ENCODE peak calls at places on chromosomes 11 and 22, in ten cellular contexts. One of them, this sample, is unnamed.

GRCh38 chr22:19707347-19708322 is 6.7 kb upstream of the SEPTIN5 start:
- DNase-seq in type B pancreatic cell: no peak
- DNase-seq in fibroblast of lung: no peak
- DNase-seq in osteocyte: no peak
- DNase-seq in chondrocyte: peak; percentile 79
- DNase-seq in astrocyte: no peak
- DNase-seq in RWPE1: no peak
- DNase-seq in mucosa of descending colon: no peak
- DNase-seq in A549: no peak
- DNase-seq in lower leg skin: peak; percentile 84
- DNase-seq in this sample: peak; percentile 64

GRCh38 chr11:59901306-59901705 is 22.7 kb downstream of the OOSP3 start:
- DNase-seq in fibroblast of lung: peak; percentile 37
- DNase-seq in RWPE1: peak; percentile 64
- DNase-seq in astrocyte: peak; percentile 22
- DNase-seq in osteocyte: no peak
- DNase-seq in mucosa of descending colon: no peak
- DNase-seq in A549: no peak
- DNase-seq in chondrocyte: no peak
- DNase-seq in lower leg skin: no peak
- DNase-seq in type B pancreatic cell: no peak
- DNase-seq in this sample: no peak

GRCh38 chr11:113465786-113466185 is 9.4 kb downstream of the DRD2 start:
- DNase-seq in A549: no peak
- DNase-seq in chondrocyte: no peak
- DNase-seq in astrocyte: no peak
- DNase-seq in type B pancreatic cell: no peak
- DNase-seq in fibroblast of lung: no peak
- DNase-seq in mucosa of descending colon: no peak
- DNase-seq in lower leg skin: no peak
- DNase-seq in osteocyte: no peak
- DNase-seq in RWPE1: peak; percentile 72
- DNase-seq in this sample: no peak

GRCh38 chr11:109789911-109790310 is 303.3 kb upstream of the ZC3H12C start:
- DNase-seq in lower leg skin: no peak
- DNase-seq in fibroblast of lung: peak; percentile 79
- DNase-seq in chondrocyte: no peak
- DNase-seq in A549: no peak
- DNase-seq in osteocyte: no peak
- DNase-seq in astrocyte: peak; percentile 70
- DNase-seq in mucosa of descending colon: no peak
- DNase-seq in RWPE1: no peak
- DNase-seq in type B pancreatic cell: no peak
- DNase-seq in this sample: no peak

GRCh38 chr22:46040471-46041465 is 63.8 kb upstream of the WNT7B start:
- DNase-seq in osteocyte: no peak
- DNase-seq in A549: no peak
- DNase-seq in astrocyte: no peak
- DNase-seq in lower leg skin: peak; percentile 81
- DNase-seq in type B pancreatic cell: no peak
- DNase-seq in RWPE1: no peak
- DNase-seq in fibroblast of lung: no peak
- DNase-seq in chondrocyte: peak; percentile 67
- DNase-seq in mucosa of descending colon: no peak
- DNase-seq in this sample: peak; percentile 69

GRCh38 chr11:119942583-119943338 is 195.2 kb downstream of the TRIM29 start:
- DNase-seq in A549: no peak
- DNase-seq in fibroblast of lung: no peak
- DNase-seq in osteocyte: no peak
- DNase-seq in lower leg skin: peak; percentile 40
- DNase-seq in mucosa of descending colon: no peak
- DNase-seq in chondrocyte: no peak
- DNase-seq in RWPE1: no peak
- DNase-seq in type B pancreatic cell: no peak
- DNase-seq in astrocyte: no peak
- DNase-seq in this sample: no peak

GRCh38 chr11:44388828-44389645 is 79.1 kb upstream of the ALX4 start:
- DNase-seq in chondrocyte: no peak
- DNase-seq in RWPE1: no peak
- DNase-seq in type B pancreatic cell: no peak
- DNase-seq in fibroblast of lung: no peak
- DNase-seq in mucosa of descending colon: no peak
- DNase-seq in osteocyte: no peak
- DNase-seq in astrocyte: no peak
- DNase-seq in lower leg skin: peak; percentile 50
- DNase-seq in A549: no peak
- DNase-seq in this sample: no peak

GRCh38 chr11:121547574-121547973 is 94.8 kb upstream of the SORL1-AS1 start:
- DNase-seq in A549: no peak
- DNase-seq in osteocyte: peak; percentile 25
- DNase-seq in fibroblast of lung: no peak
- DNase-seq in mucosa of descending colon: no peak
- DNase-seq in lower leg skin: no peak
- DNase-seq in type B pancreatic cell: no peak
- DNase-seq in astrocyte: no peak
- DNase-seq in chondrocyte: no peak
- DNase-seq in RWPE1: no peak
- DNase-seq in this sample: no peak

GRCh38 chr11:2575611-2576051 is 124.2 kb downstream of the KCNQ1OT1 start:
- DNase-seq in A549: no peak
- DNase-seq in astrocyte: no peak
- DNase-seq in osteocyte: no peak
- DNase-seq in lower leg skin: peak; percentile 72
- DNase-seq in mucosa of descending colon: peak; percentile 58
- DNase-seq in chondrocyte: peak; percentile 78
- DNase-seq in fibroblast of lung: no peak
- DNase-seq in RWPE1: no peak
- DNase-seq in type B pancreatic cell: peak; percentile 60
- DNase-seq in this sample: peak; percentile 36

GRCh38 chr11:125625225-125625593 is 246 bp downstream of the CHEK1 start:
- DNase-seq in A549: no peak
- DNase-seq in RWPE1: no peak
- DNase-seq in lower leg skin: no peak
- DNase-seq in chondrocyte: no peak
- DNase-seq in fibroblast of lung: no peak
- DNase-seq in mucosa of descending colon: no peak
- DNase-seq in osteocyte: no peak
- DNase-seq in astrocyte: no peak
- DNase-seq in type B pancreatic cell: no peak
- DNase-seq in this sample: no peak

GRCh38 chr11:17396598-17397310 is 8.3 kb upstream of the KCNJ11 start:
- DNase-seq in A549: no peak
- DNase-seq in chondrocyte: peak; percentile 79
- DNase-seq in astrocyte: no peak
- DNase-seq in type B pancreatic cell: no peak
- DNase-seq in mucosa of descending colon: no peak
- DNase-seq in fibroblast of lung: no peak
- DNase-seq in lower leg skin: no peak
- DNase-seq in RWPE1: no peak
- DNase-seq in osteocyte: no peak
- DNase-seq in this sample: no peak

GRCh38 chr11:133146697-133147306 is 385.5 kb downstream of the OPCML start:
- DNase-seq in A549: no peak
- DNase-seq in RWPE1: no peak
- DNase-seq in mucosa of descending colon: no peak
- DNase-seq in osteocyte: no peak
- DNase-seq in astrocyte: no peak
- DNase-seq in lower leg skin: no peak
- DNase-seq in chondrocyte: no peak
- DNase-seq in fibroblast of lung: no peak
- DNase-seq in type B pancreatic cell: no peak
- DNase-seq in this sample: no peak

GRCh38 chr11:61860054-61860903 is 31.1 kb downstream of the FADS3 start:
- DNase-seq in mucosa of descending colon: no peak
- DNase-seq in osteocyte: no peak
- DNase-seq in lower leg skin: no peak
- DNase-seq in astrocyte: peak; percentile 21
- DNase-seq in A549: no peak
- DNase-seq in fibroblast of lung: peak; percentile 38
- DNase-seq in RWPE1: peak; percentile 49
- DNase-seq in chondrocyte: no peak
- DNase-seq in type B pancreatic cell: no peak
- DNase-seq in this sample: no peak

GRCh38 chr11:60959445-60959844 is 7.5 kb upstream of the SLC15A3 start:
- DNase-seq in astrocyte: no peak
- DNase-seq in mucosa of descending colon: no peak
- DNase-seq in chondrocyte: no peak
- DNase-seq in A549: no peak
- DNase-seq in type B pancreatic cell: no peak
- DNase-seq in osteocyte: no peak
- DNase-seq in fibroblast of lung: no peak
- DNase-seq in lower leg skin: no peak
- DNase-seq in RWPE1: no peak
- DNase-seq in this sample: no peak

GRCh38 chr22:24471570-24471969 is 23.6 kb upstream of the UPB1 start:
- DNase-seq in astrocyte: peak; percentile 96
- DNase-seq in type B pancreatic cell: no peak
- DNase-seq in lower leg skin: no peak
- DNase-seq in RWPE1: no peak
- DNase-seq in A549: no peak
- DNase-seq in mucosa of descending colon: no peak
- DNase-seq in osteocyte: no peak
- DNase-seq in fibroblast of lung: peak; percentile 97
- DNase-seq in chondrocyte: no peak
- DNase-seq in this sample: no peak

GRCh38 chr11:12123799-12124198 is 13.4 kb downstream of the MICAL2 start:
- DNase-seq in RWPE1: no peak
- DNase-seq in astrocyte: no peak
- DNase-seq in chondrocyte: no peak
- DNase-seq in osteocyte: no peak
- DNase-seq in A549: no peak
- DNase-seq in type B pancreatic cell: no peak
- DNase-seq in mucosa of descending colon: no peak
- DNase-seq in lower leg skin: no peak
- DNase-seq in fibroblast of lung: no peak
- DNase-seq in this sample: no peak

GRCh38 chr11:40537734-40538133 is 921.7 kb downstream of the LRRC4C start:
- DNase-seq in lower leg skin: no peak
- DNase-seq in chondrocyte: no peak
- DNase-seq in mucosa of descending colon: no peak
- DNase-seq in type B pancreatic cell: no peak
- DNase-seq in fibroblast of lung: no peak
- DNase-seq in osteocyte: no peak
- DNase-seq in astrocyte: no peak
- DNase-seq in A549: no peak
- DNase-seq in RWPE1: no peak
- DNase-seq in this sample: no peak

GRCh38 chr11:126359431-126360048 is 4.1 kb downstream of the ST3GAL4 start:
- DNase-seq in lower leg skin: peak; percentile 94
- DNase-seq in fibroblast of lung: peak; percentile 70
- DNase-seq in RWPE1: no peak
- DNase-seq in type B pancreatic cell: no peak
- DNase-seq in osteocyte: peak; percentile 91
- DNase-seq in mucosa of descending colon: peak; percentile 80
- DNase-seq in astrocyte: peak; percentile 51
- DNase-seq in chondrocyte: peak; percentile 88
- DNase-seq in A549: no peak
- DNase-seq in this sample: no peak

GRCh38 chr22:23598805-23599518 is 18.9 kb upstream of the IGLL1 start:
- DNase-seq in chondrocyte: no peak
- DNase-seq in astrocyte: no peak
- DNase-seq in osteocyte: no peak
- DNase-seq in lower leg skin: peak; percentile 48
- DNase-seq in A549: no peak
- DNase-seq in mucosa of descending colon: no peak
- DNase-seq in fibroblast of lung: no peak
- DNase-seq in RWPE1: no peak
- DNase-seq in type B pancreatic cell: no peak
- DNase-seq in this sample: no peak

DNA sequence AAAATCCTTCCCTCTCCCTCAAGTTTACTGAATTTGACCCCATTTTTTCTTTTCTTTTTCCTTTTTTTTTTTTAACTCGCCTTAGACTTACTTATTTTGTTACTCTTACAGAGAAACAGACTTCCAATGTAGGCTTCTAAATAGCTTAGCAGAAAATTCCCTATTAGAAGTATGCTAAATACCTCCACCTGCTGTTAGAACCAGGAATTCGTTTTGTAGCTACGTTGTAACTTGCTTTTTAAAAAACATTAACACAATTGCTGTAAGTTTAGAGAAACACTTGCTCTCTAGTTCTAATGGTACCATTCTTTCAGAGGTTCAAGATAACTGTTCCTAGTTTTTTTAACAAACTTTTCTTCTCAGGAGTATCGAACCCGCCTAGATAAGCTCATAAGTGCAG is 324.2 kb downstream of the DCDC1 start:
- DNase-seq in chondrocyte: no peak
- DNase-seq in A549: no peak
- DNase-seq in mucosa of descending colon: no peak
- DNase-seq in osteocyte: no peak
- DNase-seq in astrocyte: no peak
- DNase-seq in fibroblast of lung: peak; percentile 3
- DNase-seq in RWPE1: no peak
- DNase-seq in lower leg skin: no peak
- DNase-seq in type B pancreatic cell: no peak
- DNase-seq in this sample: no peak
- TF ChIP-seq CTCF in chondrocyte: peak; percentile 66
- TF ChIP-seq CTCF in A549: peak; percentile 24
- TF ChIP-seq CTCF in mucosa of descending colon: no peak
- TF ChIP-seq CTCF in osteocyte: no peak
- TF ChIP-seq CTCF in astrocyte: peak; percentile 34
- TF ChIP-seq CTCF in fibroblast of lung: peak; percentile 25
- TF ChIP-seq CTCF in RWPE1: no peak
- TF ChIP-seq CTCF in lower leg skin: no peak
- TF ChIP-seq CTCF in type B pancreatic cell: peak; percentile 66
- TF ChIP-seq CTCF in this sample: no peak

GRCh38 chr22:26479043-26479791 is 4.4 kb downstream of the HPS4 start:
- DNase-seq in lower leg skin: no peak
- DNase-seq in A549: no peak
- DNase-seq in astrocyte: no peak
- DNase-seq in fibroblast of lung: no peak
- DNase-seq in chondrocyte: no peak
- DNase-seq in mucosa of descending colon: no peak
- DNase-seq in osteocyte: no peak
- DNase-seq in type B pancreatic cell: no peak
- DNase-seq in RWPE1: no peak
- DNase-seq in this sample: no peak
- TF ChIP-seq CTCF in lower leg skin: no peak
- TF ChIP-seq CTCF in A549: no peak
- TF ChIP-seq CTCF in astrocyte: no peak
- TF ChIP-seq CTCF in fibroblast of lung: no peak
- TF ChIP-seq CTCF in chondrocyte: no peak
- TF ChIP-seq CTCF in mucosa of descending colon: no peak
- TF ChIP-seq CTCF in osteocyte: no peak
- TF ChIP-seq CTCF in type B pancreatic cell: no peak
- TF ChIP-seq CTCF in RWPE1: no peak
- TF ChIP-seq CTCF in this sample: no peak

GRCh38 chr11:72727521-72727920 is 24.7 kb downstream of the ARAP1 start:
- DNase-seq in astrocyte: no peak
- DNase-seq in osteocyte: no peak
- DNase-seq in mucosa of descending colon: no peak
- DNase-seq in RWPE1: no peak
- DNase-seq in lower leg skin: no peak
- DNase-seq in type B pancreatic cell: no peak
- DNase-seq in chondrocyte: no peak
- DNase-seq in fibroblast of lung: no peak
- DNase-seq in A549: no peak
- DNase-seq in this sample: no peak
- TF ChIP-seq CTCF in astrocyte: no peak
- TF ChIP-seq CTCF in osteocyte: no peak
- TF ChIP-seq CTCF in mucosa of descending colon: no peak
- TF ChIP-seq CTCF in RWPE1: no peak
- TF ChIP-seq CTCF in lower leg skin: no peak
- TF ChIP-seq CTCF in type B pancreatic cell: no peak
- TF ChIP-seq CTCF in chondrocyte: no peak
- TF ChIP-seq CTCF in fibroblast of lung: no peak
- TF ChIP-seq CTCF in A549: no peak
- TF ChIP-seq CTCF in this sample: no peak

GRCh38 chr11:64251986-64252837 is 882 bp downstream of the PLCB3 start:
- DNase-seq in type B pancreatic cell: no peak
- DNase-seq in mucosa of descending colon: peak; percentile 90
- DNase-seq in RWPE1: no peak
- DNase-seq in astrocyte: no peak
- DNase-seq in chondrocyte: no peak
- DNase-seq in fibroblast of lung: peak; percentile 25
- DNase-seq in osteocyte: no peak
- DNase-seq in lower leg skin: peak; percentile 92
- DNase-seq in A549: peak; percentile 69
- DNase-seq in this sample: no peak
- TF ChIP-seq CTCF in type B pancreatic cell: peak; percentile 28
- TF ChIP-seq CTCF in mucosa of descending colon: no peak
- TF ChIP-seq CTCF in RWPE1: peak; percentile 47
- TF ChIP-seq CTCF in astrocyte: peak; percentile 34
- TF ChIP-seq CTCF in chondrocyte: peak; percentile 51
- TF ChIP-seq CTCF in fibroblast of lung: peak; percentile 44
- TF ChIP-seq CTCF in osteocyte: peak; percentile 14
- TF ChIP-seq CTCF in lower leg skin: no peak
- TF ChIP-seq CTCF in A549: peak; percentile 30
- TF ChIP-seq CTCF in this sample: no peak

This sample was measured in coronary artery.